ENCODE peak calls at places on chromosomes 2 and 18, in six cellular contexts. E is HL-60, W is brain microvascular endothelial cell, P is fibroblast of lung, N is Peyer's patch, R is ovary. C is an unnamed sample.

GRCh38 chr2:44051948-44052347 is 56.2 kb upstream of the LRPPRC start:
- DNase-seq in N (no peak), R (no peak), W (no peak), P (no peak), E (no peak), C (no peak)

GRCh38 chr2:56179931-56180330 is 3.9 kb upstream of the CCDC85A start:
- DNase-seq in N (no peak), E (no peak), P (no peak), W (no peak), R (no peak), C (no peak)

GRCh38 chr18:53153281-53153680 is 813.3 kb downstream of the DCC start:
- DNase-seq in W (no peak), P (no peak), E (peak), N (no peak), R (no peak), C (no peak)

GRCh38 chr18:22567794-22568193 is 150.1 kb upstream of the CTAGE1 start:
- DNase-seq in E (no peak), W (no peak), N (no peak), R (no peak), P (no peak), C (no peak)

GRCh38 chr2:134178109-134178877 is 75.6 kb upstream of the MGAT5 start:
- DNase-seq in R (no peak), W (no peak), E (no peak), N (no peak), P (no peak), C (no peak)

GRCh38 chr2:204027105-204027504 is 90.5 kb downstream of the ICOS start:
- DNase-seq in N (no peak), W (peak), P (peak), R (no peak), E (no peak), C (no peak)

GRCh38 chr2:20483496-20483895 is 36.6 kb downstream of the RHOB start:
- DNase-seq in W (no peak), P (peak), N (peak), R (peak), E (no peak), C (peak)

GRCh38 chr2:86078801-86079545 is 26.7 kb downstream of the POLR1A start:
- DNase-seq in W (peak), P (peak), R (peak), N (peak), E (peak), C (peak)

GRCh38 chr2:158926478-158926948 is 41.9 kb upstream of the TANC1 start:
- DNase-seq in R (no peak), N (no peak), E (no peak), P (peak), W (peak), C (no peak)

GRCh38 chr2:238691596-238692491 is 156.0 kb upstream of the TWIST2 start:
- DNase-seq in P (no peak), W (no peak), E (no peak), R (no peak), N (no peak), C (peak)

GRCh38 chr2:134758632-134759031 is 39.8 kb upstream of the TMEM163 start:
- DNase-seq in R (no peak), P (no peak), E (no peak), N (no peak), W (no peak), C (no peak)

GRCh38 chr18:22345733-22346132 is 72.0 kb downstream of the CTAGE1 start:
- DNase-seq in P (no peak), E (no peak), W (no peak), N (no peak), R (no peak), C (no peak)

GRCh38 chr2:74440378-74441110 is 1.2 kb downstream of the RTKN start:
- DNase-seq in N (peak), E (no peak), P (peak), R (peak), W (peak), C (peak)
- TF ChIP-seq CTCF in N (peak), E (no peak), P (peak), R (peak), W (peak), C (no peak)

GRCh38 chr2:10935953-10936942 is 24.5 kb downstream of the KCNF1 start:
- DNase-seq in E (no peak), N (no peak), W (peak), P (peak), R (no peak), C (no peak)

GRCh38 chr2:10933700-10934225 is 22.0 kb downstream of the KCNF1 start:
- DNase-seq in P (no peak), R (no peak), W (no peak), N (no peak), E (no peak), C (no peak)

GRCh38 chr2:10934979-10935350 is 23.2 kb downstream of the KCNF1 start:
- DNase-seq in W (no peak), R (no peak), E (no peak), P (no peak), N (no peak), C (no peak)

GRCh38 chr2:10935366-10935918 is 23.7 kb downstream of the KCNF1 start:
- DNase-seq in P (no peak), E (no peak), W (no peak), N (no peak), R (no peak), C (no peak)

GRCh38 chr2:10934308-10934978 is 22.7 kb downstream of the KCNF1 start:
- DNase-seq in R (no peak), P (no peak), W (no peak), E (no peak), N (no peak), C (no peak)
- H3K27ac ChIP-seq in R (no peak), P (no peak), W (no peak), E (no peak), N (no peak), C (no peak)

GRCh38 chr2:171451074-171451473 is 17.0 kb downstream of the DCAF17 start:
- DNase-seq in P (no peak), R (no peak), W (no peak), N (no peak), E (no peak), C (no peak)

GRCh38 chr2:171447675-171448074 is 13.6 kb downstream of the DCAF17 start:
- DNase-seq in R (no peak), E (no peak), N (no peak), W (no peak), P (no peak), C (no peak)
- TF ChIP-seq CTCF in R (no peak), E (no peak), N (no peak), W (no peak), P (no peak), C (no peak)

DNA sequence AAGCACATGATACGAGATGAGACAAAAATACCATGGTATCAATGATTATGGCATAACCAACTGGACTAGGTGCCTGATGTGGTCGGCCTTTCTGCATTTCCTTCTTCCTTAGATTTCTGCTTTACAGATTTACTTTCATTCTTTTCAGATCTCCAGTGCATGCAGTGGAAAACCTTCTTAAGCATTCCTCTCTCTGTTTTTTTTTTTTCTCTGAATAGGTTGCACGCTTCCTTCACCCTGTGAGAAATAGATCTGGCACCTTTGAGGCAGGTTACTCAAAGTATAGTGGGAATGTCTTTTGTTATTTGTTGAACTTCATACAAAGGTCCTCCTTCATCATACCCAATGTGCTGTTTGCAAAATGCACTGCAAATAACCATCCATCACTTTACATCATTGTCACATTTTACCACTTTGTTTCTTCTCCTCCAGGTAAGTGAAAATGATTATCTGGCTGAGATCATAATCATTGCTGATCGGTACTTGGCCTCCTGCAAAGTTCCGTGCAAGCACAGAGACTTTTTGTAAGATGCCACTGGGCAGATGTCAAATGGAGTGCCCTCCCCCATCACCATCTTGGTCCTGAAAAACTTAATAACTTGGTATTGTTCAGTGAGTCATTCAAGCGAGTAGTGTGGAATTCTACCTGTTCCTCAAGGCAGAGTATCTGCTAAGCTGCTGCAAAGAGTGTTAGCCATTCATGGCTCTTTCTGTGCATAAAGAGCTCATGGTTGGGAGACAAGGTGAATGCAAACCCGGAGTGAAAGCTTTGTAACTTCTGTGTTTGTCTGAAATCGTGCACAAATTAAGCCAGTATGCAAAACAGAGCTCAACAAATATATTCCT is 30.0 kb upstream of the KLHL14 start:
- DNase-seq in W (no peak), R (no peak), E (no peak), P (no peak), N (no peak), C (no peak)
- H3K27ac ChIP-seq in W (no peak), R (no peak), E (no peak), P (no peak), N (no peak), C (no peak)

GRCh38 chr2:2599441-2599840 is 268.4 kb upstream of the MYT1L start:
- DNase-seq in P (no peak), N (no peak), W (no peak), R (no peak), E (no peak), C (no peak)

GRCh38 chr2:2600466-2600865 is 269.4 kb upstream of the MYT1L start:
- DNase-seq in E (no peak), W (no peak), P (no peak), R (no peak), N (no peak), C (no peak)

DNA sequence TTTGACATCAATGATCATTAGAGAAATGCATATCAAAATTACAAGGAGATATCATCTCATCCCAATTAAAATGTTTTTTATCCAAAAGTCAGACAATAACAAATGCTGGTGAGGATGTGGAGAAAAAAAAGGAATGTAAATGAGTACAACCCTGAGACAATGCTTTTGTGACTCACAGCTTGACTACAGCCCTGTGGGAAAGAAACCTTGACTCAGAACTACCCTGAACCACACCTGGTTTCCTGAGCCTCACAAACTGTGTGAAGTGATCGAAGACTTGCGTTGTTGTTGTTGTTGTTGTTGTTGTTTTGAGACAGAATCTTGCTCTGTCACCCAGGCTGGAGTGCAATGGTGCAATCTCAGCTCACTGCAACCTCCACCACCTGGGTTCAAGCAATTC is 266.6 kb upstream of the MYT1L start:
- DNase-seq in W (no peak), R (no peak), P (no peak), N (no peak), E (no peak), C (no peak)
- TF ChIP-seq CTCF in W (no peak), R (no peak), P (no peak), N (no peak), E (no peak), C (no peak)

DNA sequence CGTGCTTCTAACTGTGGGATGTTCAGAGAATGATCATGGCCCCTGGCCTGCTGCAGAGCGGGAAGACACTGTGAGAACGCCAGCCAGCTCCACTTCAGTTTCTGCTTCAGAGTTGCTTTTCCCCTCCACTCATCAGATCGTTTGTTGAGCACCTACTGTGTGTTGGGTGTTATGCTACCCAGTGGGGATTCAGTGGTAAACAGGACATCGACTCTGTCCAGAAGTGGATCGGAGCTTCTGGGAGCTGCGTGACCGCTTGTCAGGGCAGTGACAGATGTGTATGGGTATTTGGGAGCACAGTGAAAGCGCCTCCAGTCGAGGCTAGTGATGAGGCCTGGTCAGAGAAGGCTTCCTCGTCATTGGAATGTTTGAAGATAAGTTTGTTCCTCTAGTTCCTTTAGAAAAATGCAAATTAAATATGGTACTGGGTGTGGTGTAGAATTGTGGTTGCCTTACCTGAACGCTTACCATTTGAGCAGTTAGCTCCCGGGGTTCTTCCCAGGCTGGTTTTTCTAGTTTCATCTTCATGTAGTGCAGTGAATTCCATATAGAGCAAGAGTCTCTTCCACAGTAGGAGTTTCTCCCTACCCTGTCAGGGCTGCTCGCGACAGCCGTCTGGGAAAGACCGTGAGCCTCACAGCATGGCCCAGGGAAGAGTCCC is 2.8 kb downstream of the RAB12 start:
- DNase-seq in P (no peak), E (no peak), N (no peak), W (no peak), R (no peak), C (no peak)
- H3K27ac ChIP-seq in P (no peak), E (no peak), N (no peak), W (no peak), R (no peak), C (no peak)